ENCODE peak calls at places on chromosomes 7 and 10, in four cellular contexts. One of them, this sample, is unnamed.

GRCh38 chr7:26664735-26665420 is 199.5 kb downstream of the SKAP2 start:
- DNase-seq in stimulated activated CD4-positive, alpha-beta T cell treated with anti-CD3 and anti-CD28 coated beads, Interleukin-4, amount 100 ng/mL, for 48 hours: no peak
- DNase-seq in kidney tubule cell: peak
- DNase-seq in substantia nigra: no peak
- DNase-seq in this sample: no peak

GRCh38 chr10:72226418-72227027 is 10.4 kb upstream of the ASCC1 start:
- DNase-seq in kidney tubule cell: no peak
- DNase-seq in substantia nigra: no peak
- DNase-seq in stimulated activated CD4-positive, alpha-beta T cell treated with anti-CD3 and anti-CD28 coated beads, Interleukin-4, amount 100 ng/mL, for 48 hours: no peak
- DNase-seq in this sample: no peak

GRCh38 chr10:15163261-15163864 is 5.1 kb downstream of the NMT2 start:
- DNase-seq in kidney tubule cell: no peak
- DNase-seq in stimulated activated CD4-positive, alpha-beta T cell treated with anti-CD3 and anti-CD28 coated beads, Interleukin-4, amount 100 ng/mL, for 48 hours: no peak
- DNase-seq in substantia nigra: no peak
- DNase-seq in this sample: no peak

GRCh38 chr7:99139031-99139430 is 4.9 kb downstream of the SMURF1 start:
- DNase-seq in substantia nigra: no peak
- DNase-seq in stimulated activated CD4-positive, alpha-beta T cell treated with anti-CD3 and anti-CD28 coated beads, Interleukin-4, amount 100 ng/mL, for 48 hours: no peak
- DNase-seq in kidney tubule cell: peak
- DNase-seq in this sample: no peak

GRCh38 chr10:1631282-1631681 is 106.0 kb downstream of the ADARB2 start:
- DNase-seq in stimulated activated CD4-positive, alpha-beta T cell treated with anti-CD3 and anti-CD28 coated beads, Interleukin-4, amount 100 ng/mL, for 48 hours: no peak
- DNase-seq in substantia nigra: no peak
- DNase-seq in kidney tubule cell: peak
- DNase-seq in this sample: no peak

GRCh38 chr7:29801929-29802328 is 4.4 kb upstream of the WIPF3 start:
- DNase-seq in kidney tubule cell: no peak
- DNase-seq in substantia nigra: no peak
- DNase-seq in stimulated activated CD4-positive, alpha-beta T cell treated with anti-CD3 and anti-CD28 coated beads, Interleukin-4, amount 100 ng/mL, for 48 hours: no peak
- DNase-seq in this sample: no peak

GRCh38 chr7:42876182-42877068 is 35.4 kb downstream of the C7orf25 start:
- DNase-seq in substantia nigra: peak
- DNase-seq in stimulated activated CD4-positive, alpha-beta T cell treated with anti-CD3 and anti-CD28 coated beads, Interleukin-4, amount 100 ng/mL, for 48 hours: peak
- DNase-seq in kidney tubule cell: peak
- DNase-seq in this sample: no peak

GRCh38 chr10:12531305-12531738 is 182.0 kb downstream of the CAMK1D start:
- DNase-seq in kidney tubule cell: no peak
- DNase-seq in stimulated activated CD4-positive, alpha-beta T cell treated with anti-CD3 and anti-CD28 coated beads, Interleukin-4, amount 100 ng/mL, for 48 hours: no peak
- DNase-seq in substantia nigra: no peak
- DNase-seq in this sample: no peak

GRCh38 chr7:157017639-157018327 is 7.3 kb upstream of the MNX1 start:
- DNase-seq in kidney tubule cell: no peak
- DNase-seq in substantia nigra: no peak
- DNase-seq in stimulated activated CD4-positive, alpha-beta T cell treated with anti-CD3 and anti-CD28 coated beads, Interleukin-4, amount 100 ng/mL, for 48 hours: no peak
- DNase-seq in this sample: no peak

This sample was measured in AG04449.